ENCODE peak calls at places on chromosomes 3 and 15, in four cellular contexts. S is stimulated activated CD4-positive, alpha-beta T cell treated with anti-CD3 and anti-CD28 coated beads, Interleukin-4, amount 100 ng/mL, for 4 hours; A is dorsolateral prefrontal cortex; R is left kidney. G is an unnamed sample.

GRCh38 chr3:34012102-34012461 is 213.7 kb downstream of the PDCD6IP start:
- DNase-seq in S (no peak), A (no peak), R (no peak), G (no peak)

GRCh38 chr15:65646486-65646885 is 24.7 kb downstream of the SLC24A1 start:
- DNase-seq in S (no peak), A (no peak), R (no peak), G (no peak)

GRCh38 chr3:134798681-134799311 is 3.7 kb downstream of the EPHB1 start:
- DNase-seq in S (no peak), A (no peak), R (no peak), G (no peak)

GRCh38 chr15:92958105-92958504 is 58.0 kb downstream of the CHD2 start:
- DNase-seq in S (peak), A (no peak), R (no peak), G (peak)

GRCh38 chr3:184596886-184597575 is 35.4 kb downstream of the EPHB3 start:
- DNase-seq in S (no peak), A (peak), R (no peak), G (no peak)

GRCh38 chr3:112582242-112582874 is 20.5 kb downstream of the SLC35A5 start:
- DNase-seq in S (no peak), A (no peak), R (peak), G (peak)

GRCh38 chr3:143000525-143000924 is 845 bp upstream of the U2SURP start:
- DNase-seq in S (no peak), A (no peak), R (peak), G (no peak)

GRCh38 chr3:78268716-78269668 is 1229.1 kb downstream of the ROBO2 start:
- DNase-seq in S (no peak), A (no peak), R (no peak), G (no peak)

GRCh38 chr15:56464893-56465520 is at the start of gene MNS1:
- DNase-seq in S (peak), A (peak), R (peak), G (peak)

GRCh38 chr3:59802045-59802444 is 752.2 kb upstream of the CFAP20DC start:
- DNase-seq in S (no peak), A (no peak), R (no peak), G (no peak)

GRCh38 chr3:195060217-195060481 is 210.8 kb downstream of the XXYLT1 start:
- DNase-seq in S (no peak), A (peak), R (no peak), G (no peak)

GRCh38 chr3:119809249-119810017 is 27.5 kb downstream of the NR1I2 start:
- DNase-seq in S (no peak), A (no peak), R (peak), G (no peak)

GRCh38 chr3:149466192-149466591 is 8.3 kb upstream of the TM4SF4 start:
- DNase-seq in S (no peak), A (no peak), R (peak), G (no peak)

GRCh38 chr3:51330046-51330445 is 55.0 kb upstream of the MANF start:
- DNase-seq in S (no peak), A (no peak), R (no peak), G (no peak)

GRCh38 chr3:60610441-60611112 is 640.7 kb downstream of the FHIT start:
- DNase-seq in S (no peak), A (no peak), R (no peak), G (no peak)

GRCh38 chr3:130700541-130700940 is 46.1 kb downstream of the PIK3R4 start:
- DNase-seq in S (no peak), A (no peak), R (no peak), G (no peak)

GRCh38 chr15:72338617-72339321 is 18.8 kb upstream of the CELF6 start:
- DNase-seq in S (no peak), A (no peak), R (no peak), G (no peak)

GRCh38 chr3:52262447-52262846 is 16.0 kb downstream of the WDR82 start:
- DNase-seq in S (no peak), A (no peak), R (no peak), G (no peak)

GRCh38 chr3:66041116-66041515 is 2.4 kb upstream of the MAGI1 start:
- DNase-seq in S (no peak), A (no peak), R (no peak), G (no peak)

GRCh38 chr3:178512627-178513026 is 23.6 kb upstream of the KCNMB2 start:
- DNase-seq in S (no peak), A (no peak), R (no peak), G (no peak)